ENCODE peak calls at places on chromosomes 4 and X, in seven cellular contexts. Z is stimulated activated CD4-positive, alpha-beta T cell treated with anti-CD3 and anti-CD28 coated beads, Interleukin-15, amount 100 ng/mL, for 1 hour; J is hippocampal formation; U is pancreas; K is activated B cell treated with CpG ODN at 0.5 μM for 24 hours; F is tibial artery; A is kidney glomerular epithelial cell. C is an unnamed sample.

GRCh38 chrX:10390187-10390586 is 230.2 kb downstream of the MID1 start:
- DNase-seq in Z (no peak), J (no peak), U (no peak), K (no peak), F (no peak), A (no peak), C (no peak)

GRCh38 chr4:118842055-118842454 is 6.1 kb upstream of the SEC24D start:
- DNase-seq in Z (no peak), J (no peak), U (no peak), K (no peak), F (no peak), A (peak; percentile 94), C (no peak)

GRCh38 chr4:166827653-166828052 is 406.6 kb downstream of the SPOCK3 start:
- DNase-seq in Z (no peak), J (no peak), U (no peak), K (no peak), F (no peak), A (no peak), C (no peak)

GRCh38 chr4:124060261-124060918 is 652.1 kb downstream of the ANKRD50 start:
- DNase-seq in Z (no peak), J (peak; percentile 41), U (no peak), K (no peak), F (peak; percentile 80), A (no peak), C (no peak)

GRCh38 chrX:53481816-53482485 is 47.8 kb upstream of the HSD17B10 start:
- DNase-seq in Z (no peak), J (no peak), U (peak; percentile 60), K (peak; percentile 12), F (peak; percentile 51), A (peak; percentile 23), C (no peak)

GRCh38 chrX:24371391-24371972 is 11.0 kb downstream of the SUPT20HL1 start:
- DNase-seq in Z (peak; percentile 8), J (no peak), U (no peak), K (peak; percentile 15), F (peak; percentile 62), A (peak; percentile 28), C (no peak)

GRCh38 chr4:175509320-175509719 is 302.7 kb downstream of the GPM6A start:
- DNase-seq in Z (no peak), J (no peak), U (no peak), K (no peak), F (no peak), A (no peak), C (no peak)

GRCh38 chrX:24025741-24026402 is 1.1 kb downstream of the KLHL15 start:
- DNase-seq in Z (no peak), J (no peak), U (no peak), K (no peak), F (peak; percentile 19), A (no peak), C (no peak)

GRCh38 chr4:168221298-168221697 is 97.3 kb downstream of the DDX60 start:
- DNase-seq in Z (no peak), J (no peak), U (no peak), K (no peak), F (no peak), A (peak; percentile 45), C (no peak)

GRCh38 chr4:1029957-1030520 is 18.6 kb downstream of the FGFRL1 start:
- DNase-seq in Z (no peak), J (no peak), U (no peak), K (no peak), F (no peak), A (no peak), C (no peak)

GRCh38 chr4:145623831-145624230 is 4.6 kb downstream of the MMAA start:
- DNase-seq in Z (no peak), J (no peak), U (no peak), K (no peak), F (no peak), A (peak; percentile 61), C (no peak)

C was measured in activated naive CD4-positive, alpha-beta T cell treated with anti-CD3 and anti-CD28 coated beads, Interleukin-2, amount 50 U/mL, for 72 hours.